ENCODE peak calls at places on chromosomes 11 and 22, in eight cellular contexts. Q is WTC11, W is uterus, M is nephron progenitor cell, S is fibroblast of lung, Y is lower lobe of right lung, F is AG04449, P is fibroblast of pulmonary artery. V is an unnamed sample.

GRCh38 chr11:94183251-94183885 is 54.7 kb downstream of the PANX1 start:
- DNase-seq in Y (no peak), F (no peak), M (no peak), W (no peak), S (no peak), P (no peak), Q (no peak), V (no peak)

GRCh38 chr11:35138606-35138948 is 394 bp upstream of the CD44 start:
- DNase-seq in P (no peak), S (no peak), M (no peak), W (no peak), F (no peak), Q (peak; percentile 22), Y (no peak), V (peak; percentile 11)

GRCh38 chr11:30914143-30914762 is 328.1 kb upstream of the MPPED2 start:
- DNase-seq in F (peak; percentile 12), Q (peak; percentile 83), W (peak; percentile 27), S (peak; percentile 65), P (peak; percentile 76), Y (peak; percentile 48), M (peak; percentile 74), V (peak; percentile 37)

GRCh38 chr11:74726547-74727182 is 4.6 kb downstream of the CHRDL2 start:
- DNase-seq in Y (peak; percentile 77), S (peak; percentile 80), F (no peak), M (peak; percentile 73), W (peak; percentile 82), P (peak; percentile 83), Q (peak; percentile 79), V (peak; percentile 63)

GRCh38 chr22:30423296-30423958 is 2.1 kb upstream of the MTFP1 start:
- DNase-seq in W (no peak), Q (peak; percentile 76), Y (peak; percentile 78), M (no peak), S (no peak), F (no peak), P (no peak), V (no peak)

GRCh38 chr11:71988050-71988449 is 10.7 kb upstream of the IL18BP start:
- DNase-seq in P (peak; percentile 83), M (no peak), Y (no peak), Q (no peak), W (peak; percentile 57), S (peak; percentile 72), F (peak; percentile 44), V (no peak)

GRCh38 chr11:18692941-18693760 is 5.4 kb upstream of the TMEM86A start:
- DNase-seq in Q (no peak), S (no peak), F (no peak), P (no peak), M (no peak), Y (no peak), W (no peak), V (no peak)

GRCh38 chr11:3959015-3959917 is 103.8 kb downstream of the STIM1 start:
- DNase-seq in Y (no peak), S (peak; percentile 33), M (no peak), W (no peak), Q (no peak), F (peak; percentile 55), P (peak; percentile 35), V (no peak)

GRCh38 chr22:23888615-23889401 is 5.4 kb upstream of the MIF start:
- DNase-seq in Q (no peak), S (peak; percentile 42), W (no peak), Y (no peak), F (no peak), P (peak; percentile 54), M (no peak), V (no peak)

GRCh38 chr11:112113539-112114457 is 27.1 kb downstream of the SDHD start:
- DNase-seq in P (peak; percentile 76), Y (no peak), F (no peak), Q (no peak), M (peak; percentile 14), S (peak; percentile 76), W (no peak), V (no peak)

GRCh38 chr11:129589190-129589589 is 213.5 kb downstream of the BARX2 start:
- DNase-seq in S (no peak), Q (peak; percentile 17), W (no peak), Y (no peak), M (peak; percentile 15), F (no peak), P (no peak), V (no peak)

GRCh38 chr11:60912851-60913550 is 957 bp upstream of the TMEM109 start:
- DNase-seq in Q (no peak), P (no peak), W (no peak), F (no peak), Y (no peak), M (no peak), S (no peak), V (no peak)

GRCh38 chr11:96307748-96308133 is 35.3 kb downstream of the MAML2 start:
- DNase-seq in M (no peak), Q (no peak), Y (no peak), F (peak; percentile 66), W (no peak), S (peak; percentile 94), P (peak; percentile 90), V (no peak)

GRCh38 chr22:37940698-37941376 is 12.6 kb downstream of the C22orf23 start:
- DNase-seq in P (peak; percentile 16), Y (no peak), F (no peak), M (no peak), Q (no peak), W (no peak), S (no peak), V (no peak)

GRCh38 chr11:122984186-122985011 is 2.8 kb upstream of the BSX start:
- DNase-seq in W (no peak), Q (peak; percentile 56), F (no peak), P (peak; percentile 4), S (peak; percentile 8), Y (no peak), M (peak; percentile 49), V (no peak)

GRCh38 chr11:11179239-11179638 is 173.8 kb downstream of the CSNK2A3 start:
- DNase-seq in Q (no peak), W (no peak), M (no peak), P (peak; percentile 48), S (peak; percentile 77), F (peak; percentile 65), Y (no peak), V (no peak)

DNA sequence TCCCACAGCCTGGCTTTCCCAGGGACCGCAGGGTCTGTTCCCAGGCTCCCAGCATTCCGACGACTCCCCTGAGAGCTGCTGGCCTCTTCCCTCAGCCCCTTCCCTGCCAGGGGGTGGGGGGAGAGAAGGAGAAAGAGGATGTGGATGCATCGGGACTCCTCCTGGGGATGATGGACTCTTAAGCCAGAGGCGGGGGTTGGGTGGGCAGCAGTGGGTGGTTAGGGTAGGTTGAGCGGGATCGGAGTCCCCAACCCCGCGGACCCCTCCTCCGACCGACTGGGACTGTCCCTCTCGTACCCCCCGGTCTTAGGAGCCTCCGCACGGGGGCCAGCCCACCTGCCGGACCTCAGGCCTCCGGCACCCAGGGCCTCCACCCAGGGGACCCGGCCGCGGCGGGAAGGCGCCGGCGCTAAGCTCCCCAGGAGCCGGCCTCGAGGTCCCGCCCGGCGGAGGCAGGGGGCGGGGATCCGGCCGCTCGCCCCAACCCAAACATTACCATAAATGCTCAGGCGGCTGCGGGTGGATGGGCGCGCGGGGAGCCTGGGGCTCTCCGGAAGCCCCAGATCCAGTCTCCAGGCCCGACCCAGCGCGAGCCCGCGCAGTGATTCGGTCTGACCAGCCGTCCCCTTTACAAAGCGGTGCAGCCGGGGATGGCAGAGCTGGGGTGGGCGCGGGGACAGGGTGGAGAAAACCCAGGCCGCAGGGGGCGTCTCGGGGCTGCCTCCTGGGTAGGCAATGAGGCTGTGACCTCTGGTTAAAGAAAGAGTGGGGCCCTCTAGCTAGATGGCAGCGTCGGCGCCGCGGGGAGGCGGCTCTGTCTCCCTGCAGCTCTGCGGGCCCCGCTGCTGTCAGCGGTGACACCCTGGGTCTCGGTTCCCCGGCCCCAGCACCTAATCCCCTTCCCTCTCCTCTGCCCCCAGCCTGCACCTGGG is 3.9 kb upstream of the MCAM start:
- DNase-seq in S (peak; percentile 61), Y (peak; percentile 64), P (peak; percentile 58), M (peak; percentile 74), F (no peak), Q (peak; percentile 71), W (peak; percentile 72), V (no peak)
- TF ChIP-seq CTCF in S (no peak), Y (no peak), P (no peak), M (no peak), F (no peak), Q (no peak), W (no peak), V (no peak)

DNA sequence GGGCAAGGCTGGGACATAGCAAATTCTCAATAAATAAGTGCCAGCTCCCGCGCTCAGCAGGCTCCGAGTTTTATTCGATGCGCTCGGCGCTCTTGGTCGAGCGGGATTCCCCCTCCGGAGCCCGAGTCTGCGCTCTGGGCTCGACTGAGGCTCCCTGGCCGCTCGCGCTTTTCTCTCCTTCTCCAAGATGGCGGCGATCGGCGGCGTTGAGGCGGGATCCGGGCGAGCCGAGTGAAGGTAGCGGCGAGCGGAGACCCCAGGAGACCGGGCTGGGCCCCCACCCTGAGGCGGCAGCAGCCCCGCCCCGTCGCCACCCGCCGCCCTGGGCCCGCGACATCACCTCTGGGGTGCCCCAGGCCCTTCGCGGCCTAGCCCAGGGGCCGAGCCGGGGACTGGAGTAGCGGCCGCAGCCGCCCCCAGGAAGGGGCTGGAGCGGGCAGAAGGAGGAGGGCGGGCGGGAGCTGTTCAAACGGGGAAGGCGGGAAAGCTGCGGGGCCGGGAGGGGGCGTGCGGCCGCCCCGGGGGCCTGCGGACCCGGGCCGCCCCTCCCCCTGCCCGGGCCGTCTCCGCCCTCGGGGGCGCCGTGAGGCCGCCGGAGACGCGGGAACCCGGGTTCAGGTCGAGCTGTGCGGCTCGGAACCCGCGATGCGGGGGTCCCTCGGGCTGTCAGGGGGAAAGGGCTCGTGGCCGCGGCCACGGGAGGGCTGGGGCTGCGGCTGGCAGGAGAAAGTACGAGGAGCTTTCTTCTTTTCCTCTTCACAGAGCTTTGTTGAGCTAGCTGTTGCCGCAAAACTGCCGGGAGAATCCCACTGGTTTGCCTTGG is at the start of gene HMGXB4:
- DNase-seq in Q (peak; percentile 85), F (peak; percentile 38), Y (peak; percentile 93), P (peak; percentile 90), M (peak; percentile 86), S (peak; percentile 88), W (peak; percentile 84), V (peak; percentile 76)
- TF ChIP-seq CTCF in Q (no peak), F (peak; percentile 5), Y (no peak), P (no peak), M (no peak), S (no peak), W (no peak), V (peak; percentile 38)

DNA sequence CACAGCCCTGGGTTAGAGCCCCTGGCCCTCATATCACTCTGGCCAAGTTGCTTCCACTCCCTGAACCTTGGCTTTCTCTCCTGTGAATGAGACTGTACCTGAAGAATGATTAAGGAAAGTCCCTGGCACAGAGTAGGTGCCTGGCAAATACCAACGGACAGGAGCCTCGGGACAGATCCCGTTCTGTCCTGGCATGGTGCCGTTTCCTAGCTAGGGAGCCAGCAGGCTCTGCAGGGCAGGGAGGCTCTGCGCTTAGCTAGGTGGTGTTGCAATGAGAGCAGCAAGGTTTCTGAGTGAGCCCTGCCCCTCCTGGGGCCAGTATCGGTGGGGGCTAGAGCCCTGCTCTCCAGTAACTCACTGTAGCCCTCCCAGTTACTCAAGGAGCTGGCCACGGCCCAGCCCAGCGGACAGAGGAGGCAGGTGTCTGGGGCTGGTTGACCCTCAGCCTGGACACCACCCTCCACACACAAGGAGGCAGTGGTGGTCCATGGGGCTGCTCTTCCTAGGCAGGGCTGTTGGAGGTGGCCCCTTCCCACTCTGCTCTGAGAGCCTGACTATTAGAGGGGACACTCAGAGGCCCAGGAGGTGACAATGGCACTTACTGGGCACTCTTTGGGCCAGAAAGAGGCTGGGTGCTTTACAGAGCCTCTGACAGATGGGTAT is 74.4 kb downstream of the NFAM1 start:
- DNase-seq in S (no peak), F (no peak), P (no peak), M (no peak), Q (no peak), Y (peak; percentile 62), W (no peak), V (no peak)
- TF ChIP-seq CTCF in S (no peak), F (no peak), P (no peak), M (no peak), Q (no peak), Y (no peak), W (no peak), V (no peak)

GRCh38 chr22:17896552-17896951 is 122.3 kb upstream of the BID start:
- DNase-seq in Y (no peak), W (no peak), P (peak; percentile 26), S (peak; percentile 52), F (no peak), M (peak; percentile 35), Q (peak; percentile 67), V (peak; percentile 25)
- TF ChIP-seq CTCF in Y (peak; percentile 22), W (no peak), P (peak; percentile 49), S (peak; percentile 20), F (peak; percentile 29), M (peak; percentile 45), Q (peak; percentile 44), V (peak; percentile 58)

V was measured in progenitor cell of endocrine pancreas.